ENCODE peak calls at places on chromosome 20, in seven cellular contexts. B is cardiac muscle cell; L is Peyer's patch; P is colonic mucosa; S is GM12865; I is fibroblast of pulmonary artery; G is CD4-positive, alpha-beta memory T cell. C is an unnamed sample.

GRCh38 chr20:2143594-2143993 is 42.0 kb downstream of the STK35 start:
- DNase-seq in B (no peak), L (no peak), P (no peak), S (no peak), I (no peak), G (no peak), C (no peak)

GRCh38 chr20:655730-656624 is 3.0 kb upstream of the SRXN1 start:
- DNase-seq in B (no peak), L (no peak), P (no peak), S (no peak), I (no peak), G (no peak), C (no peak)

GRCh38 chr20:62891111-62891510 is 29.5 kb upstream of the TCFL5 start:
- DNase-seq in B (no peak), L (no peak), P (no peak), S (no peak), I (peak; percentile 32), G (peak; percentile 51), C (no peak)

GRCh38 chr20:54048489-54048888 is 21.9 kb downstream of the BCAS1 start:
- DNase-seq in B (no peak), L (no peak), P (no peak), S (no peak), I (no peak), G (no peak), C (no peak)

GRCh38 chr20:57429579-57430202 is 38.5 kb downstream of the RBM38 start:
- DNase-seq in B (no peak), L (no peak), P (no peak), S (peak; percentile 59), I (no peak), G (no peak), C (no peak)

GRCh38 chr20:38369387-38369786 is 23.1 kb downstream of the LBP start:
- DNase-seq in B (peak; percentile 37), L (no peak), P (no peak), S (peak; percentile 15), I (peak; percentile 15), G (no peak), C (no peak)

GRCh38 chr20:41865938-41866337 is 247.8 kb upstream of the CHD6 start:
- DNase-seq in B (no peak), L (no peak), P (no peak), S (no peak), I (no peak), G (no peak), C (no peak)

GRCh38 chr20:50783903-50784302 is 11.0 kb upstream of the BCAS4 start:
- DNase-seq in B (no peak), L (no peak), P (no peak), S (no peak), I (no peak), G (no peak), C (no peak)

GRCh38 chr20:12573428-12573827 is 435.3 kb upstream of the SPTLC3 start:
- DNase-seq in B (no peak), L (no peak), P (no peak), S (no peak), I (no peak), G (no peak), C (no peak)

GRCh38 chr20:9837634-9838033 is 1.2 kb downstream of the PAK5 start:
- DNase-seq in B (no peak), L (no peak), P (no peak), S (no peak), I (no peak), G (no peak), C (no peak)
- H3K4me3 ChIP-seq in B (no peak overlapping the region), L (no peak overlapping the region), P (no peak overlapping the region), S (no peak overlapping the region), I (no peak overlapping the region), G (no peak overlapping the region), C (no peak overlapping the region)

GRCh38 chr20:61657719-61658377 is 405.8 kb downstream of the CDH4 start:
- DNase-seq in B (no peak), L (no peak), P (no peak), S (no peak), I (no peak), G (no peak), C (no peak)

GRCh38 chr20:61660559-61660958 is 405.1 kb downstream of the TAF4 start:
- DNase-seq in B (no peak), L (no peak), P (no peak), S (no peak), I (no peak), G (no peak), C (no peak)

GRCh38 chr20:61659652-61660346 is 405.9 kb downstream of the TAF4 start:
- DNase-seq in B (no peak), L (no peak), P (no peak), S (no peak), I (no peak), G (no peak), C (no peak)

GRCh38 chr20:61656198-61656597 is 404.1 kb downstream of the CDH4 start:
- DNase-seq in B (no peak), L (no peak), P (no peak), S (no peak), I (no peak), G (no peak), C (no peak)

GRCh38 chr20:61658563-61658962 is 406.5 kb downstream of the CDH4 start:
- DNase-seq in B (no peak), L (no peak), P (no peak), S (no peak), I (no peak), G (no peak), C (no peak)
- H3K4me3 ChIP-seq in B (no peak overlapping the region), L (no peak overlapping the region), P (no peak overlapping the region), S (no peak overlapping the region), I (no peak overlapping the region), G (no peak overlapping the region), C (no peak overlapping the region)

DNA sequence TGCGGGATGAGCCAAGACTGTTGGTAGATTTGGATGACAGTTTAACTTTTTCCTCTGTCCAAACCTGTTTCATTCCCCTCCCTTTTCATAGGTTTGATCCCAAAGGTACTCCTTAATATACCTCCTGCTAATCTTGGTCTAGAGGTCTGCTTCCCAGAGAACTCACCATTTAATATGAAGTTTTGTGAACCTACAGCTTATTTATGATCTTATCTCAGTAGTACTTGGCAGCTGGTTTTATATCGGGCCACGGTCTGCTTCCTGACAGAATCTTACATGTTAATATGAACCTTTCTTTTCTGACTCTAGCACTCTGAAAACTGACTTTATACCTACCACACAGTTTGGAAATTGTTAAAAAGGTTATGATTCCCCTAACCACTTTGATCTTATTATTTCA is 138.7 kb downstream of the MACROD2 start:
- DNase-seq in B (no peak), L (no peak), P (no peak), S (no peak), I (no peak), G (no peak), C (no peak)
- H3K4me3 ChIP-seq in B (no peak overlapping the region), L (no peak overlapping the region), P (no peak overlapping the region), S (no peak overlapping the region), I (no peak overlapping the region), G (no peak overlapping the region), C (no peak overlapping the region)

GRCh38 chr20:64038252-64038578 is 2.2 kb downstream of the C20orf204 start:
- DNase-seq in B (no peak), L (peak; percentile 34), P (no peak), S (peak; percentile 77), I (no peak), G (no peak), C (no peak)

GRCh38 chr20:64038579-64039292 is 2.8 kb downstream of the C20orf204 start:
- DNase-seq in B (peak; percentile 68), L (peak; percentile 81), P (peak; percentile 78), S (peak; percentile 90), I (peak; percentile 67), G (peak; percentile 71), C (peak; percentile 76)

GRCh38 chr20:64037199-64037497 is 1.2 kb downstream of the C20orf204 start:
- DNase-seq in B (no peak), L (no peak), P (no peak), S (no peak), I (no peak), G (no peak), C (no peak)

GRCh38 chr20:64036346-64037198 is 590 bp downstream of the C20orf204 start:
- DNase-seq in B (no peak), L (no peak), P (no peak), S (peak; percentile 56), I (no peak), G (no peak), C (no peak)

GRCh38 chr20:64037498-64038213 is 1.7 kb downstream of the C20orf204 start:
- DNase-seq in B (no peak), L (no peak), P (no peak), S (peak; percentile 80), I (no peak), G (no peak), C (no peak)
- H3K4me3 ChIP-seq in B (no peak overlapping the region), L (peak overlapping the region; percentile 47), P (peak overlapping the region; percentile 53), S (peak overlapping the region; percentile 70), I (no peak overlapping the region), G (no peak overlapping the region), C (peak overlapping the region; percentile 62)

GRCh38 chr20:59222982-59223610 is 59.5 kb downstream of the ZNF831 start:
- DNase-seq in B (peak; percentile 6), L (no peak), P (no peak), S (no peak), I (peak; percentile 4), G (no peak), C (no peak)
- H3K4me3 ChIP-seq in B (peak overlapping the region; percentile 32), L (no peak overlapping the region), P (peak overlapping the region; percentile 59), S (no peak overlapping the region), I (peak overlapping the region; percentile 13), G (no peak overlapping the region), C (peak overlapping the region; percentile 54)

C was measured in naive thymus-derived CD4-positive, alpha-beta T cell.